ENCODE peak calls at places on chromosome 20, in ten cellular contexts. Z, W, T, Q, N, C, A, G, E and J are unnamed samples.

GRCh38 chr20:4167261-4168004 is 152.1 kb upstream of the RNF24 start:
- DNase-seq in A (no peak), G (peak; percentile 55), T (no peak), W (no peak), C (no peak), E (no peak), Z (peak; percentile 83), Q (no peak), N (no peak), J (no peak)

GRCh38 chr20:371755-372542 is 8.6 kb upstream of the TRIB3 start:
- DNase-seq in E (no peak), G (no peak), N (no peak), T (no peak), W (peak; percentile 59), C (peak; percentile 66), Z (peak; percentile 71), A (no peak), Q (no peak), J (no peak)

GRCh38 chr20:42082611-42083010 is 464.4 kb upstream of the CHD6 start:
- DNase-seq in N (no peak), C (no peak), A (no peak), Z (peak; percentile 77), E (no peak), W (peak; percentile 58), Q (no peak), T (no peak), G (no peak), J (no peak)

GRCh38 chr20:35768731-35769664 is 2.8 kb upstream of the PHF20 start:
- DNase-seq in G (peak; percentile 66), N (peak; percentile 32), W (peak; percentile 92), E (peak; percentile 33), Q (no peak), C (peak; percentile 93), Z (peak; percentile 97), T (peak; percentile 57), A (no peak), J (peak; percentile 52)

GRCh38 chr20:12219798-12220197 is 302.1 kb downstream of the BTBD3 start:
- DNase-seq in Z (no peak), G (no peak), A (no peak), N (no peak), C (no peak), E (no peak), W (no peak), Q (no peak), T (no peak), J (no peak)

GRCh38 chr20:47413189-47413588 is 56.7 kb upstream of the ZMYND8 start:
- DNase-seq in C (no peak), A (no peak), T (no peak), G (no peak), Q (no peak), N (no peak), Z (no peak), E (no peak), W (no peak), J (no peak)

GRCh38 chr20:5621305-5621704 is 128.9 kb upstream of the SHLD1 start:
- DNase-seq in Z (no peak), C (no peak), G (no peak), T (no peak), W (peak; percentile 58), N (no peak), E (peak; percentile 98), A (no peak), Q (no peak), J (no peak)

GRCh38 chr20:34540596-34541263 is 17.8 kb upstream of the MAP1LC3A start:
- DNase-seq in C (no peak), N (no peak), E (no peak), Q (no peak), A (no peak), W (no peak), T (no peak), Z (no peak), G (no peak), J (no peak)

GRCh38 chr20:52383995-52384621 is 192.5 kb upstream of the ZFP64 start:
- DNase-seq in N (no peak), T (no peak), Q (no peak), E (no peak), W (no peak), G (no peak), Z (no peak), A (no peak), C (no peak), J (no peak)

GRCh38 chr20:25014816-25015215 is 22.3 kb upstream of the APMAP start:
- DNase-seq in N (no peak), Z (peak; percentile 26), E (no peak), W (peak; percentile 24), C (no peak), G (no peak), T (no peak), A (no peak), Q (no peak), J (no peak)

GRCh38 chr20:4045741-4046140 is 30.4 kb upstream of the RNF24 start:
- DNase-seq in W (peak; percentile 28), E (no peak), Z (no peak), T (no peak), G (no peak), N (no peak), C (no peak), A (no peak), Q (no peak), J (no peak)

GRCh38 chr20:36924167-36925045 is 27.1 kb downstream of the SAMHD1 start:
- DNase-seq in E (no peak), W (no peak), A (no peak), G (no peak), N (no peak), T (no peak), Z (peak; percentile 30), Q (no peak), C (no peak), J (no peak)

GRCh38 chr20:31720486-31721407 is 1.9 kb downstream of the BCL2L1 start:
- DNase-seq in W (no peak), Z (peak; percentile 12), E (no peak), C (no peak), Q (no peak), A (no peak), G (no peak), T (peak; percentile 27), N (no peak), J (peak; percentile 17)

GRCh38 chr20:49768204-49769124 is 44.2 kb upstream of the SLC9A8 start:
- DNase-seq in N (no peak), C (peak; percentile 87), G (no peak), Q (no peak), A (no peak), W (peak; percentile 83), T (peak; percentile 15), Z (peak; percentile 67), E (no peak), J (peak; percentile 31)

GRCh38 chr20:2399390-2399789 is 18.7 kb downstream of the TGM6 start:
- DNase-seq in W (no peak), A (no peak), C (no peak), N (no peak), G (no peak), T (no peak), E (no peak), Q (no peak), Z (no peak), J (no peak)

GRCh38 chr20:16475225-16475624 is 98.0 kb downstream of the KIF16B start:
- DNase-seq in T (no peak), C (no peak), Q (no peak), G (no peak), E (no peak), W (no peak), Z (no peak), A (no peak), N (no peak), J (no peak)

GRCh38 chr20:45406260-45407066 is 1.6 kb upstream of the DBNDD2 start:
- DNase-seq in W (peak; percentile 81), G (peak; percentile 65), C (no peak), E (peak; percentile 46), T (peak; percentile 32), A (peak; percentile 12), Z (peak; percentile 87), N (peak; percentile 68), Q (peak; percentile 26), J (peak; percentile 53)

GRCh38 chr20:43565758-43566104 is 6.9 kb downstream of the SGK2 start:
- DNase-seq in A (no peak), Q (no peak), G (no peak), W (no peak), T (no peak), E (no peak), N (no peak), C (no peak), Z (no peak), J (no peak)

GRCh38 chr20:35503841-35504460 is 25.5 kb downstream of the C20orf173 start:
- DNase-seq in T (no peak), Z (no peak), W (no peak), A (no peak), Q (no peak), E (no peak), C (no peak), G (no peak), N (no peak), J (no peak)

GRCh38 chr20:41245086-41245707 is 72.3 kb downstream of the ZHX3 start:
- DNase-seq in W (no peak), Z (no peak), E (peak; percentile 11), G (peak; percentile 48), T (no peak), Q (no peak), A (no peak), N (no peak), C (no peak), J (no peak)

GRCh38 chr20:46433051-46433450 is 26.6 kb upstream of the ELMO2 start:
- DNase-seq in Q (no peak), N (no peak), A (no peak), Z (no peak), G (no peak), T (no peak), E (no peak), C (no peak), W (no peak), J (no peak)